ENCODE peak calls at places on chromosomes 13 and 19, in six cellular contexts. E is mesenchymal stem cell; D is effector memory CD4-positive, alpha-beta T cell; V is A549; S is fibroblast of lung; K is aorta. J is an unnamed sample.
A peak's percentile ranks its signal among the peaks of the same experiment; 100 is the strongest.

GRCh38 chr13:106847049-106847448 is 279.1 kb upstream of the ARGLU1 start:
- DNase-seq in E (no peak), D (no peak), V (no peak), S (no peak), K (no peak), J (no peak)

GRCh38 chr19:1882089-1882785 is 3.1 kb downstream of the ABHD17A start:
- DNase-seq in E (no peak), D (peak; percentile 72), V (no peak), S (no peak), K (no peak), J (no peak)

GRCh38 chr19:6221878-6222746 is 57.7 kb downstream of the MLLT1 start:
- DNase-seq in E (no peak), D (no peak), V (no peak), S (no peak), K (peak; percentile 74), J (no peak)

GRCh38 chr13:114068723-114069322 is 63.6 kb downstream of the RASA3 start:
- DNase-seq in E (peak; percentile 86), D (no peak), V (peak; percentile 56), S (peak; percentile 64), K (peak; percentile 76), J (no peak)

GRCh38 chr13:52428295-52428694 is 22.1 kb downstream of the VPS36 start:
- DNase-seq in E (no peak), D (no peak), V (peak; percentile 49), S (peak; percentile 85), K (no peak), J (no peak)

GRCh38 chr19:6534451-6535093 is 3.7 kb downstream of the TNFSF9 start:
- DNase-seq in E (no peak), D (no peak), V (no peak), S (no peak), K (no peak), J (no peak)

GRCh38 chr13:74114202-74114601 is 20.0 kb downstream of the KLF12 start:
- DNase-seq in E (no peak), D (no peak), V (no peak), S (peak; percentile 82), K (no peak), J (no peak)

GRCh38 chr13:79581870-79582315 is 100.9 kb downstream of the NDFIP2 start:
- DNase-seq in E (peak; percentile 64), D (no peak), V (no peak), S (peak; percentile 39), K (no peak), J (no peak)

GRCh38 chr13:34401741-34402140 is 540.3 kb upstream of the NBEA start:
- DNase-seq in E (no peak), D (no peak), V (no peak), S (peak; percentile 33), K (no peak), J (no peak)

GRCh38 chr19:45973564-45974338 is at the start of gene NOVA2:
- DNase-seq in E (peak; percentile 52), D (no peak), V (peak; percentile 88), S (peak; percentile 81), K (peak; percentile 87), J (peak; percentile 79)

GRCh38 chr13:97914537-97914936 is 38.9 kb upstream of the IPO5 start:
- DNase-seq in E (no peak), D (no peak), V (no peak), S (peak; percentile 79), K (no peak), J (no peak)

GRCh38 chr13:25971077-25971476 is 80.7 kb downstream of the SHISA2 start:
- DNase-seq in E (no peak), D (no peak), V (no peak), S (no peak), K (no peak), J (no peak)

GRCh38 chr19:10292206-10292788 is 2.5 kb downstream of the ICAM5 start:
- DNase-seq in E (peak; percentile 76), D (no peak), V (peak; percentile 72), S (no peak), K (peak; percentile 94), J (no peak)

GRCh38 chr13:73336789-73337188 is 278.0 kb downstream of the KLF5 start:
- DNase-seq in E (no peak), D (no peak), V (peak; percentile 79), S (peak; percentile 21), K (no peak), J (no peak)

GRCh38 chr19:10503002-10503789 is at the start of gene KEAP1:
- DNase-seq in E (peak; percentile 54), D (no peak), V (peak; percentile 53), S (peak; percentile 42), K (peak; percentile 84), J (no peak)

GRCh38 chr13:27665333-27665732 is 43.6 kb downstream of the POLR1D start:
- DNase-seq in E (no peak), D (no peak), V (peak; percentile 7), S (no peak), K (no peak), J (no peak)

GRCh38 chr13:59643239-59643865 is 520.4 kb downstream of the DIAPH3 start:
- DNase-seq in E (no peak), D (no peak), V (no peak), S (no peak), K (no peak), J (no peak)

GRCh38 chr13:70541451-70541850 is 433.2 kb upstream of the KLHL1 start:
- DNase-seq in E (no peak), D (no peak), V (no peak), S (no peak), K (no peak), J (no peak)

GRCh38 chr19:31066385-31066784 is 282.9 kb downstream of the TSHZ3 start:
- DNase-seq in E (peak; percentile 76), D (no peak), V (peak; percentile 64), S (peak; percentile 66), K (no peak), J (no peak)

GRCh38 chr13:100521912-100522490 is 66.6 kb downstream of the GGACT start:
- DNase-seq in E (no peak), D (no peak), V (no peak), S (no peak), K (no peak), J (no peak)

GRCh38 chr19:15452111-15453047 is 2.6 kb upstream of the WIZ start:
- DNase-seq in E (peak; percentile 90), D (no peak), V (peak; percentile 86), S (peak; percentile 68), K (peak; percentile 94), J (peak; percentile 71)

GRCh38 chr19:10899171-10899653 is 27.9 kb downstream of the CARM1 start:
- DNase-seq in E (no peak), D (no peak), V (no peak), S (no peak), K (no peak), J (no peak)

GRCh38 chr19:3966051-3967017 is 4.6 kb downstream of the DAPK3 start:
- DNase-seq in E (no peak), D (no peak), V (no peak), S (no peak), K (no peak), J (no peak)
- H3K4me1 ChIP-seq in E (peaks cover 27% of the 10 kb centered on the region), D (peaks cover 13% of the 10 kb centered on the region), V (peaks cover 23% of the 10 kb centered on the region), S (peaks cover 15% of the 10 kb centered on the region), K (no peaks in the 10 kb centered on the region), J (peaks cover 3% of the 10 kb centered on the region)

GRCh38 chr19:55643003-55643732 is at the start of gene ZNF581:
- DNase-seq in E (peak; percentile 88), D (peak; percentile 66), V (peak; percentile 86), S (peak; percentile 79), K (peak; percentile 89), J (no peak)

GRCh38 chr19:55644842-55645511 is 1.5 kb downstream of the ZNF581 start:
- DNase-seq in E (no peak), D (no peak), V (no peak), S (no peak), K (no peak), J (no peak)

GRCh38 chr19:55644191-55644833 is 863 bp downstream of the ZNF581 start:
- DNase-seq in E (no peak), D (no peak), V (no peak), S (no peak), K (no peak), J (no peak)

GRCh38 chr19:55642153-55643002 is 1.1 kb upstream of the ZNF581 start:
- DNase-seq in E (peak; percentile 38), D (no peak), V (no peak), S (peak; percentile 43), K (peak; percentile 80), J (no peak)

DNA sequence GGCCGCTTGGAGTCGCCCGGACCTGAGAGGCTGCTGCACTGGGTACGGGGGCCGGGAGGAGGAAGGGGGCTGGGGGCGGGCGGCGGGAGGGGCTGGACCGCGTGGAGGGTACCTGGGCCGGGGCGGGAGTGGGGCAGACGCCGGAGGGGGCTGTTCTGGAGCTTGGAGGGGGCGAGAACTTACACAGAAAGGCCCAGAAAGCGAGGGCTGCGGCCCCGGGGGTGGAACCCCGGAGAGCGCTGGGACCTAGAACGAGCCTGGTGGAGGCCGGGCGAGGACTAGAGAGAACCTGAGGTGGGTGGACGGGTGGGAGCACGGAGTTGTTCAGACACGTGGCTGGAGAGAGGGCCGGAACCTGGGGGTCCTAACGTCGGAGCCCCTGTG is 276 bp downstream of the ZNF581 start:
- DNase-seq in E (no peak), D (no peak), V (no peak), S (no peak), K (no peak), J (no peak)
- H3K4me1 ChIP-seq in E (peaks cover 37% of the 10 kb centered on the region), D (peaks cover 46% of the 10 kb centered on the region), V (peaks cover 40% of the 10 kb centered on the region), S (peaks cover 16% of the 10 kb centered on the region), K (no peaks in the 10 kb centered on the region), J (peaks cover 4% of the 10 kb centered on the region)

GRCh38 chr19:13040916-13041292 is 45.6 kb downstream of the NFIX start:
- DNase-seq in E (no peak), D (no peak), V (no peak), S (no peak), K (no peak), J (no peak)
- H3K4me1 ChIP-seq in E (peaks cover 41% of the 10 kb centered on the region), D (no peaks in the 10 kb centered on the region), V (peaks cover 17% of the 10 kb centered on the region), S (peaks cover 48% of the 10 kb centered on the region), K (peaks cover 3% of the 10 kb centered on the region), J (no peaks in the 10 kb centered on the region)

GRCh38 chr19:41548047-41548446 is 27.9 kb upstream of the CEACAM21 start:
- DNase-seq in E (no peak), D (no peak), V (no peak), S (no peak), K (no peak), J (no peak)
- H3K4me1 ChIP-seq in E (no peaks in the 10 kb centered on the region), D (peaks cover 45% of the 10 kb centered on the region), V (no peaks in the 10 kb centered on the region), S (no peaks in the 10 kb centered on the region), K (no peaks in the 10 kb centered on the region), J (peaks cover 3% of the 10 kb centered on the region)

J was measured in iPS DF 6.9.